ENCODE peak calls at places on chromosome 11, in ten cellular contexts. W is uterus, B is adrenal gland, Z is heart left ventricle, J is astrocyte, C is GM12865, N is IMR-90, F is dorsolateral prefrontal cortex, A is cardiac fibroblast, O is choroid plexus epithelial cell. S is an unnamed sample.

GRCh38 chr11:69172674-69173073 is 16.9 kb downstream of the SMIM38 start:
- DNase-seq in A (peak; percentile 31), B (no peak), Z (no peak), O (peak; percentile 42), W (no peak), F (no peak), C (peak; percentile 26), J (no peak), N (peak; percentile 22), S (peak; percentile 10)

GRCh38 chr11:89355649-89356048 is 135.5 kb downstream of the NOX4 start:
- DNase-seq in W (no peak), B (no peak), J (no peak), F (no peak), A (no peak), N (no peak), C (no peak), Z (no peak), O (no peak), S (no peak)

GRCh38 chr11:125494987-125495725 is 909 bp downstream of the FEZ1 start:
- DNase-seq in N (peak; percentile 31), W (peak; percentile 47), Z (peak; percentile 44), C (peak; percentile 40), O (peak; percentile 26), J (peak; percentile 22), A (peak; percentile 49), F (peak; percentile 64), B (no peak), S (peak; percentile 27)

GRCh38 chr11:10568486-10568941 is at the start of gene LYVE1:
- DNase-seq in Z (peak; percentile 45), A (peak; percentile 68), N (no peak), B (peak; percentile 86), W (no peak), O (peak; percentile 71), F (no peak), J (no peak), C (no peak), S (no peak)

GRCh38 chr11:72103754-72104167 is 664 bp upstream of the LAMTOR1 start:
- DNase-seq in Z (no peak), W (no peak), J (no peak), O (no peak), N (no peak), A (no peak), C (no peak), F (no peak), B (no peak), S (no peak)

GRCh38 chr11:45321669-45322068 is 35.5 kb upstream of the SYT13 start:
- DNase-seq in O (no peak), N (no peak), J (no peak), W (no peak), C (no peak), B (no peak), Z (no peak), A (no peak), F (no peak), S (no peak)

GRCh38 chr11:60040109-60040508 is at the start of gene OOSP2:
- DNase-seq in Z (no peak), J (no peak), F (no peak), A (no peak), W (no peak), C (no peak), O (no peak), N (no peak), B (no peak), S (no peak)

GRCh38 chr11:4072668-4073285 is 21.8 kb upstream of the RRM1 start:
- DNase-seq in B (peak; percentile 60), N (peak; percentile 80), C (peak; percentile 84), Z (no peak), A (peak; percentile 88), W (peak; percentile 37), O (peak; percentile 90), F (no peak), J (peak; percentile 39), S (peak; percentile 84)

GRCh38 chr11:559712-560304 is 730 bp downstream of the LMNTD2 start:
- DNase-seq in J (no peak), Z (no peak), B (no peak), F (no peak), O (no peak), A (no peak), N (no peak), W (no peak), C (no peak), S (no peak)

GRCh38 chr11:560305-561147 is at the start of the genes LMNTD2 and RASSF7:
- DNase-seq in B (peak; percentile 91), Z (peak; percentile 93), W (peak; percentile 85), A (peak; percentile 73), C (peak; percentile 96), N (peak; percentile 70), F (peak; percentile 89), O (peak; percentile 85), J (peak; percentile 39), S (peak; percentile 87)

GRCh38 chr11:562046-562645 is 1.4 kb downstream of the RASSF7 start:
- DNase-seq in F (no peak), Z (no peak), N (no peak), A (no peak), O (no peak), C (no peak), B (no peak), W (no peak), J (no peak), S (no peak)

GRCh38 chr11:563066-563811 is 2.5 kb downstream of the RASSF7 start:
- DNase-seq in F (no peak), C (no peak), N (no peak), J (no peak), A (no peak), Z (no peak), O (no peak), W (no peak), B (no peak), S (no peak)

DNA sequence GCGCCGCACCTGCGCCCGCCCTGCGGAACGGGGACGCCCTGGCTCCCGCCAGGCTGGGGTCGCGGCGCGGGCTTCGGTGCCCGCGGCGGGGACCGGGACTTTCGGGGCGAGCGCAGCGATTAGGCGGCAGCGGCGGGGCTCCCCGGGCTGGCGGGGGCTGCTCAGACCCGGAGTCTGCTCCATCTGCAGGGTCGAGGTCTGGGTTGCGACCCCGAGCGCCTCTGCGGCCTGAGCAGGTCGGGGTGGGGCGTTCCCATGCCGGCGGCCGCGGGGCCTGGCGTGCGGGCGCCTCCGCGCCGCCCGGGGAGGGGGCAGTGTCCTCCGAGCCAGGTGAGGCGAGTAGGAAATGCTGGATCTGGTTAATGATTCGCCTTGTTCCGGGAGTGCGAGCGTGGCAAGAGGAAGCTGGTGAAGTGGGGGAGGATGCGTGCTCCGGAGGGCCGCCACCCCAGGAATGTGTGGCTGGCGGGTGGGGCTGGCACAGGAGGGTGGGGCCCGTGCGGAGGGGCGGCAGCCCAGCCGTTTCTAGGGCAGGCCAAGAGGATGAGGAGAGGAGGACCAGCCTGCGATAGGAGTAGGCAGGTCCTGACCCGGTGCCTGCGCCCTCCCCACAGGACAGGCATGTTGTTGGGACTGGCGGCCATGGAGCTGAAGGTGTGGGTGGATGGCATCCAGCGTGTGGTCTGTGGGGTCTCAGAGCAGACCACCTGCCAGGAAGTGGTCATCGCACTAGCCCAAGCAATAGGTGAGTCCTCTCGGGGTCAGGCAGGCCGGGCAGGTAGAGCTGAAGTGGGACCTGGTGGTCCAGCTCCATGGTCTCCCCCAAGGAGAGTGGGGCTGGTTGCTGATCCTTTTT is 606 bp downstream of the RASSF7 start:
- DNase-seq in A (no peak), F (no peak), N (no peak), J (no peak), Z (no peak), W (no peak), O (no peak), C (no peak), B (no peak), S (no peak)
- TF ChIP-seq CTCF in A (no peak), F (no peak), N (no peak), J (no peak), Z (no peak), W (no peak), O (no peak), C (no peak), B (no peak), S (no peak)

DNA sequence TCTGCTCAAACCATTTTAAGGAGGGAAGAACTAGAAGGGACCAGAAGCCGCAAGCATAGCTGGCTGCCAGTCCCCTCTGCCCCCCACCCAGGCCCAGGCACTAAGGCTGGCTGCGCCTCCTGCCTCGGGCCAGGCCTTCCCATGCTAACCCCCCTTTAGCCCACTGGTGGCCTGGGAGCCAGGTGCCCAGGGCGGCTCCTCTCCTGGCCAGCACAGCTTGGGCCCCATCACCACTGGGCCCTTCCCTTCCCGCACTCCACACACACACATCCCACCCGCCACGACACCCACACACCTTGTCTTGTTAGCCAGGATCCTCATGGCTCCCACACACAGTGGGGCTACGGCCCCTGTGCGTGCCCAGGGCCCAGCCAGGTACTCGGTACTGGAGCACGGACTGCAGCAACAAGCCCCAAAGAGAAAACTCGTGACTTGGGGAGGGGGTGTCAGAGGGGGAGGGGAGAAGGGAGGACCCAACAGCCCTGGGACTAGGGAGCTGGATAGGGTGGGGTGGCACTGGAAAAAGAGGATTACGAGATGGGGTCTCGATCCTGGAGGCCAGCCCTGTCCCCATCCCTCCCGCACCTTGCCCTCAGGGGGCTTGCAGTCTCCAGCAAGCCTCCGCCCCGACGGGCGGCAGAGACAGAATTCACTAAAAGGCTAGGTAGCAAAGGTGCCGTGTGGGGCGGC is 16.0 kb downstream of the BCL9L start:
- DNase-seq in J (no peak), C (no peak), O (no peak), Z (no peak), W (no peak), N (no peak), F (no peak), A (no peak), B (no peak), S (no peak)
- H3K4me3 ChIP-seq in J (peak overlapping the region; percentile 48), C (no peak overlapping the region), O (peak overlapping the region; percentile 52), Z (peak overlapping the region; percentile 59), W (peak overlapping the region; percentile 46), N (peak overlapping the region; percentile 25), F (peak overlapping the region; percentile 63), A (peak overlapping the region; percentile 54), B (no peak overlapping the region), S (peak overlapping the region; percentile 56)

DNA sequence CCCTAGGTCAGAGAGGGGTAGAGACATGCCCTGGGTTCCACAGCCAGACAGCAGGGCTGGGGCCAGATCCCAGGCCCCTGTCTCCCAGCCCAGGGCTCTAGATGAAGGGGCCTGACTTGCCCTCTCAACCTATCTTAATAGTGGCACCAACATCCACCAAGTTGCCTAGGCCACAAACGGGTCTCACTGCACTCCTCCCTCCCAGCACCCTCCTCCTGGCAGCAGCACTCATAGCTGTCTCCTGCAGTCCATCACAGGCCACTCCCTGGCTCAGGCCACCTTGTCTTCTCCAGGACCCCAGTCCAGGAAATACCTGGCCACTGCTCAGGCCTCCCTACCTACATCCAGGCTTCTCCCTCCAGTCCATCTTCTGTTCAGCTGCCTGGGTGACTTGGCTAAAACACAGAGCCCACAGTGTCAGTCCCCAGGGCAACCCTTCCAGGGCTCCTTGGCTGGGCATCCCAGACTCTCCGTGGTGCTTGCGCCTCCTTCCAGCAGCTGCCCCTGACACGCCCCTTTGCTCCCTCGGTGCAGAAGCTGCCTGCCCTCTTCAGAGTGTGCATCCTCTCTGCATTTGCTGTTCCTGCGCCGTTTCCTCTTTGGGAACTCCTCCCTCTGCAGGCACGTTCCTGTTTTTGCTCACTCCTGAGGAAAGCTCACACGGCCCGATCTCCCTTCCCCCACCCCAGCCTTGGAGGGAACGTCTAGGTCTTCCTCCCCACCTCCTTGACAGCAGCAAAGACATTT is 40.5 kb downstream of the LRRC32 start:
- DNase-seq in C (no peak), N (peak; percentile 18), A (peak; percentile 87), Z (peak; percentile 87), F (no peak), B (peak; percentile 78), W (peak; percentile 69), O (peak; percentile 43), J (no peak), S (peak; percentile 93)
- TF ChIP-seq CTCF in C (no peak), N (no peak), A (peak; percentile 11), Z (peak; percentile 9), F (no peak), B (no peak), W (peak; percentile 41), O (no peak), J (no peak), S (peak; percentile 48)

GRCh38 chr11:73382183-73382582 is 6.0 kb downstream of the RELT start:
- DNase-seq in A (no peak), F (no peak), C (no peak), Z (no peak), B (no peak), O (no peak), J (no peak), W (no peak), N (no peak), S (no peak)

GRCh38 chr11:73384127-73384441 is 7.9 kb downstream of the RELT start:
- DNase-seq in B (no peak), A (no peak), N (no peak), Z (no peak), F (no peak), J (no peak), O (no peak), W (no peak), C (no peak), S (no peak)

GRCh38 chr11:73383249-73384126 is 7.3 kb downstream of the RELT start:
- DNase-seq in J (no peak), B (no peak), N (no peak), A (no peak), Z (no peak), O (no peak), C (peak; percentile 54), F (no peak), W (no peak), S (no peak)

GRCh38 chr11:73381589-73381988 is 5.4 kb downstream of the RELT start:
- DNase-seq in Z (no peak), O (no peak), N (no peak), W (no peak), B (no peak), F (no peak), J (no peak), A (no peak), C (no peak), S (no peak)

GRCh38 chr11:73382747-73383146 is 6.5 kb downstream of the RELT start:
- DNase-seq in A (no peak), J (no peak), B (no peak), F (no peak), W (no peak), N (no peak), Z (no peak), C (no peak), O (no peak), S (no peak)
- H3K4me3 ChIP-seq in A (no peak overlapping the region), J (no peak overlapping the region), B (no peak overlapping the region), F (no peak overlapping the region), W (no peak overlapping the region), N (no peak overlapping the region), Z (no peak overlapping the region), C (peak overlapping the region; percentile 29), O (no peak overlapping the region), S (no peak overlapping the region)

S was measured in fibroblast of villous mesenchyme.